ENCODE peak calls at places on chromosomes 16 and 17, in ten cellular contexts. D is A172; L is heart left ventricle; I is lower leg skin; Y is adipocyte; X is progenitor cell of endocrine pancreas; R is AG04450; P is stimulated activated CD8-positive, alpha-beta memory T cell treated with anti-CD3 and anti-CD28 coated beads, Interleukin-4, amount 100 ng/mL, for 1 hour; T is adrenal gland; Z is colonic mucosa. F is an unnamed sample.

GRCh38 chr17:17232303-17232621 is 4.7 kb downstream of the FLCN start:
- DNase-seq in T (no peak), X (no peak), D (no peak), L (no peak), I (no peak), Z (no peak), R (no peak), Y (no peak), P (no peak), F (no peak)

GRCh38 chr16:81641403-81642106 is 137.5 kb upstream of the PLCG2 start:
- DNase-seq in R (no peak), P (no peak), Y (no peak), Z (no peak), T (peak; percentile 64), D (no peak), X (no peak), L (peak; percentile 49), I (no peak), F (no peak)

GRCh38 chr16:65697516-65697915 is 575.7 kb upstream of the CDH11 start:
- DNase-seq in X (no peak), Y (no peak), D (no peak), I (no peak), Z (no peak), R (no peak), T (no peak), P (no peak), L (no peak), F (no peak)

GRCh38 chr16:51607202-51607756 is 456.2 kb upstream of the SALL1 start:
- DNase-seq in I (no peak), L (no peak), X (no peak), T (no peak), R (no peak), Y (no peak), Z (no peak), P (no peak), D (no peak), F (no peak)

GRCh38 chr17:66576473-66576872 is 258.4 kb upstream of the CACNG5 start:
- DNase-seq in T (no peak), I (no peak), Y (no peak), X (no peak), L (no peak), P (no peak), R (no peak), D (no peak), Z (no peak), F (no peak)

GRCh38 chr17:259341-259976 is 78.0 kb upstream of the DOC2B start:
- DNase-seq in T (peak; percentile 2), P (no peak), X (no peak), R (no peak), Z (peak; percentile 9), Y (no peak), D (no peak), I (peak; percentile 75), L (no peak), F (no peak)

GRCh38 chr16:85029413-85029794 is 1.8 kb downstream of the KIAA0513 start:
- DNase-seq in I (no peak), X (no peak), D (peak; percentile 77), Z (no peak), Y (peak; percentile 69), L (no peak), R (no peak), T (peak; percentile 81), P (peak; percentile 29), F (peak; percentile 77)

GRCh38 chr17:22692066-22692800 is 999.9 kb downstream of the KCNJ18 start:
- DNase-seq in T (no peak), I (no peak), Y (no peak), P (no peak), L (no peak), X (no peak), D (no peak), Z (no peak), R (no peak), F (no peak)

GRCh38 chr17:46874906-46875305 is 23.5 kb downstream of the WNT9B start:
- DNase-seq in P (no peak), L (no peak), Y (no peak), X (no peak), T (no peak), I (no peak), R (no peak), Z (no peak), D (no peak), F (no peak)

GRCh38 chr17:9971991-9972390 is 66.9 kb upstream of the RCVRN start:
- DNase-seq in T (peak; percentile 18), Y (peak; percentile 90), X (no peak), I (peak; percentile 95), R (no peak), Z (peak; percentile 66), D (peak; percentile 49), L (peak; percentile 74), P (no peak), F (no peak)

GRCh38 chr16:84036131-84036530 is 6.5 kb downstream of the SLC38A8 start:
- DNase-seq in X (no peak), D (no peak), R (no peak), P (no peak), L (no peak), Y (no peak), T (no peak), I (no peak), Z (no peak), F (no peak)

GRCh38 chr17:16922386-16923096 is 49.4 kb downstream of the TNFRSF13B start:
- DNase-seq in T (no peak), P (no peak), R (no peak), D (no peak), X (no peak), I (no peak), Z (no peak), L (no peak), Y (no peak), F (no peak)